ENCODE peak calls at places on chromosomes 4 and X, in nine cellular contexts. B, F, G, K, R, Z, L, J and V are unnamed samples.

GRCh38 chrX:115367455-115367854 is 77.9 kb downstream of the LUZP4 start:
- DNase-seq in K (peak; percentile 10), L (no peak), Z (no peak), R (peak; percentile 75), J (peak; percentile 41), G (no peak), F (no peak), B (peak; percentile 21), V (no peak)

GRCh38 chr4:3412257-3413020 is 29.3 kb upstream of the HGFAC start:
- DNase-seq in J (no peak), F (no peak), R (no peak), G (no peak), Z (no peak), B (no peak), L (no peak), K (no peak), V (no peak)

GRCh38 chrX:25968920-25969319 is 169.2 kb upstream of the MAGEB18 start:
- DNase-seq in F (no peak), G (no peak), K (no peak), L (peak; percentile 41), R (no peak), Z (no peak), B (no peak), J (peak; percentile 14), V (no peak)

GRCh38 chr4:56909083-56909981 is 1.6 kb downstream of the REST start:
- DNase-seq in F (peak; percentile 43), J (peak; percentile 65), K (peak; percentile 45), Z (peak; percentile 32), R (peak; percentile 48), G (peak; percentile 26), B (peak; percentile 67), L (no peak), V (peak; percentile 23)

GRCh38 chr4:168183717-168184571 is 91.6 kb downstream of the ANXA10 start:
- DNase-seq in K (no peak), B (peak; percentile 51), L (peak; percentile 14), F (no peak), G (no peak), Z (no peak), R (peak; percentile 28), J (peak; percentile 51), V (no peak)

GRCh38 chr4:38013461-38014366 is 53.5 kb downstream of the PTTG2 start:
- DNase-seq in J (peak; percentile 28), K (peak; percentile 45), R (peak; percentile 38), F (no peak), G (no peak), Z (no peak), B (peak; percentile 23), L (no peak), V (no peak)

GRCh38 chrX:151505796-151506195 is 57.7 kb upstream of the PASD1 start:
- DNase-seq in B (peak; percentile 2), L (peak; percentile 46), G (no peak), J (peak; percentile 0), K (peak; percentile 0), R (no peak), F (no peak), Z (no peak), V (no peak)

GRCh38 chrX:4265036-4265435 is 551.6 kb upstream of the PRKX start:
- DNase-seq in B (no peak), F (no peak), J (no peak), K (no peak), G (no peak), Z (no peak), R (no peak), L (no peak), V (no peak)